ENCODE peak calls at places on chromosomes 4 and X, in ten cellular contexts. One of them, this sample, is unnamed.

GRCh38 chr4:146310319-146311021 is 96.1 kb downstream of the REELD1 start:
- DNase-seq in COR-L47: no peak
- DNase-seq in GM12878: peak
- DNase-seq in substantia nigra: no peak
- DNase-seq in OCI-LY7: no peak
- DNase-seq in lower leg skin: no peak
- DNase-seq in activated effector memory CD4-positive, alpha-beta T cell treated with Interleukin-2 at 50 U/mL for 16 hours: no peak
- DNase-seq in uterus: no peak
- DNase-seq in amygdala: no peak
- DNase-seq in stimulated activated CD4-positive, alpha-beta T cell treated with anti-CD3 and anti-CD28 coated beads, Interleukin-1b, Interleukin-23, amount 100 ng/mL, for 24 hours: no peak
- DNase-seq in this sample: no peak

GRCh38 chr4:188372051-188372450 is 232.8 kb downstream of the TRIML1 start:
- DNase-seq in lower leg skin: no peak
- DNase-seq in uterus: no peak
- DNase-seq in amygdala: no peak
- DNase-seq in substantia nigra: no peak
- DNase-seq in GM12878: no peak
- DNase-seq in stimulated activated CD4-positive, alpha-beta T cell treated with anti-CD3 and anti-CD28 coated beads, Interleukin-1b, Interleukin-23, amount 100 ng/mL, for 24 hours: no peak
- DNase-seq in OCI-LY7: no peak
- DNase-seq in activated effector memory CD4-positive, alpha-beta T cell treated with Interleukin-2 at 50 U/mL for 16 hours: no peak
- DNase-seq in COR-L47: no peak
- DNase-seq in this sample: no peak

GRCh38 chr4:8394125-8394524 is 46.4 kb downstream of the ACOX3 start:
- DNase-seq in uterus: peak
- DNase-seq in lower leg skin: peak
- DNase-seq in GM12878: no peak
- DNase-seq in activated effector memory CD4-positive, alpha-beta T cell treated with Interleukin-2 at 50 U/mL for 16 hours: no peak
- DNase-seq in OCI-LY7: no peak
- DNase-seq in stimulated activated CD4-positive, alpha-beta T cell treated with anti-CD3 and anti-CD28 coated beads, Interleukin-1b, Interleukin-23, amount 100 ng/mL, for 24 hours: no peak
- DNase-seq in amygdala: no peak
- DNase-seq in COR-L47: no peak
- DNase-seq in substantia nigra: peak
- DNase-seq in this sample: no peak

GRCh38 chr4:186188107-186188506 is 3.3 kb upstream of the CYP4V2 start:
- DNase-seq in uterus: no peak
- DNase-seq in GM12878: no peak
- DNase-seq in lower leg skin: no peak
- DNase-seq in substantia nigra: no peak
- DNase-seq in activated effector memory CD4-positive, alpha-beta T cell treated with Interleukin-2 at 50 U/mL for 16 hours: no peak
- DNase-seq in OCI-LY7: no peak
- DNase-seq in COR-L47: no peak
- DNase-seq in amygdala: no peak
- DNase-seq in stimulated activated CD4-positive, alpha-beta T cell treated with anti-CD3 and anti-CD28 coated beads, Interleukin-1b, Interleukin-23, amount 100 ng/mL, for 24 hours: no peak
- DNase-seq in this sample: no peak

GRCh38 chrX:109732319-109732779 is 708 bp downstream of the ACSL4 start:
- DNase-seq in uterus: no peak
- DNase-seq in lower leg skin: no peak
- DNase-seq in stimulated activated CD4-positive, alpha-beta T cell treated with anti-CD3 and anti-CD28 coated beads, Interleukin-1b, Interleukin-23, amount 100 ng/mL, for 24 hours: peak
- DNase-seq in GM12878: no peak
- DNase-seq in activated effector memory CD4-positive, alpha-beta T cell treated with Interleukin-2 at 50 U/mL for 16 hours: peak
- DNase-seq in OCI-LY7: peak
- DNase-seq in COR-L47: no peak
- DNase-seq in substantia nigra: no peak
- DNase-seq in amygdala: no peak
- DNase-seq in this sample: peak

GRCh38 chrX:54029543-54030143 is 14.6 kb downstream of the PHF8 start:
- DNase-seq in OCI-LY7: no peak
- DNase-seq in activated effector memory CD4-positive, alpha-beta T cell treated with Interleukin-2 at 50 U/mL for 16 hours: no peak
- DNase-seq in amygdala: no peak
- DNase-seq in lower leg skin: no peak
- DNase-seq in stimulated activated CD4-positive, alpha-beta T cell treated with anti-CD3 and anti-CD28 coated beads, Interleukin-1b, Interleukin-23, amount 100 ng/mL, for 24 hours: no peak
- DNase-seq in substantia nigra: no peak
- DNase-seq in GM12878: no peak
- DNase-seq in COR-L47: no peak
- DNase-seq in uterus: no peak
- DNase-seq in this sample: no peak

GRCh38 chr4:140152015-140152703 is 1.8 kb downstream of the MAML3 start:
- DNase-seq in substantia nigra: peak
- DNase-seq in GM12878: no peak
- DNase-seq in OCI-LY7: peak
- DNase-seq in activated effector memory CD4-positive, alpha-beta T cell treated with Interleukin-2 at 50 U/mL for 16 hours: peak
- DNase-seq in uterus: peak
- DNase-seq in amygdala: peak
- DNase-seq in COR-L47: peak
- DNase-seq in stimulated activated CD4-positive, alpha-beta T cell treated with anti-CD3 and anti-CD28 coated beads, Interleukin-1b, Interleukin-23, amount 100 ng/mL, for 24 hours: peak
- DNase-seq in lower leg skin: peak
- DNase-seq in this sample: peak

GRCh38 chr4:11073621-11074051 is 355.1 kb downstream of the HS3ST1 start:
- DNase-seq in amygdala: no peak
- DNase-seq in stimulated activated CD4-positive, alpha-beta T cell treated with anti-CD3 and anti-CD28 coated beads, Interleukin-1b, Interleukin-23, amount 100 ng/mL, for 24 hours: no peak
- DNase-seq in lower leg skin: no peak
- DNase-seq in substantia nigra: no peak
- DNase-seq in OCI-LY7: no peak
- DNase-seq in uterus: no peak
- DNase-seq in COR-L47: no peak
- DNase-seq in GM12878: no peak
- DNase-seq in activated effector memory CD4-positive, alpha-beta T cell treated with Interleukin-2 at 50 U/mL for 16 hours: no peak
- DNase-seq in this sample: no peak

GRCh38 chr4:27666943-27667342 is 806.3 kb downstream of the STIM2 start:
- DNase-seq in amygdala: no peak
- DNase-seq in lower leg skin: no peak
- DNase-seq in activated effector memory CD4-positive, alpha-beta T cell treated with Interleukin-2 at 50 U/mL for 16 hours: no peak
- DNase-seq in GM12878: no peak
- DNase-seq in COR-L47: peak
- DNase-seq in substantia nigra: no peak
- DNase-seq in stimulated activated CD4-positive, alpha-beta T cell treated with anti-CD3 and anti-CD28 coated beads, Interleukin-1b, Interleukin-23, amount 100 ng/mL, for 24 hours: no peak
- DNase-seq in OCI-LY7: peak
- DNase-seq in uterus: no peak
- DNase-seq in this sample: peak